ENCODE peak calls at places on chromosomes 6 and 20, in five cellular contexts. G is fibroblast of mammary gland, O is skeletal muscle cell, R is IMR-90, E is brain microvascular endothelial cell. X is an unnamed sample.

GRCh38 chr6:69265706-69266105 is 531.1 kb downstream of the LMBRD1 start:
- DNase-seq in O (no peak), E (no peak), R (no peak), G (no peak), X (no peak)

GRCh38 chr20:1684872-1685271 is 27.3 kb upstream of the SIRPG start:
- DNase-seq in O (no peak), R (no peak), E (no peak), G (no peak), X (no peak)

GRCh38 chr6:24909281-24910216 is 26.2 kb downstream of the RIPOR2 start:
- DNase-seq in E (no peak), G (no peak), R (no peak), O (no peak), X (no peak)

GRCh38 chr20:20395856-20396600 is 28.1 kb downstream of the INSM1 start:
- DNase-seq in O (no peak), G (no peak), R (no peak), E (no peak), X (no peak)

GRCh38 chr20:32609371-32609773 is 24.2 kb upstream of the NOL4L start:
- DNase-seq in G (no peak), O (no peak), R (no peak), E (no peak), X (no peak)

GRCh38 chr6:15184441-15184861 is 61.4 kb upstream of the JARID2 start:
- DNase-seq in G (no peak), O (no peak), E (no peak), R (no peak), X (no peak)

GRCh38 chr6:141153563-141153962 is 979.2 kb upstream of the GJE1 start:
- DNase-seq in O (no peak), R (no peak), E (no peak), G (no peak), X (no peak)

GRCh38 chr20:53707341-53708102 is 113.9 kb upstream of the ZNF217 start:
- DNase-seq in E (peak; percentile 15), O (peak; percentile 32), G (peak; percentile 71), R (peak; percentile 66), X (no peak)

GRCh38 chr6:117624869-117625481 is 22.7 kb upstream of the GOPC start:
- DNase-seq in E (no peak), O (no peak), R (no peak), G (peak; percentile 14), X (no peak)

GRCh38 chr6:107532707-107533106 is 42.8 kb downstream of the SOBP start:
- DNase-seq in R (no peak), E (no peak), G (no peak), O (no peak), X (no peak)

GRCh38 chr6:158560787-158561246 is 926 bp downstream of the TMEM181 start:
- DNase-seq in O (no peak), R (no peak), G (no peak), E (no peak), X (peak; percentile 54)

GRCh38 chr20:62069741-62070216 is 4.1 kb upstream of the TAF4 start:
- DNase-seq in G (peak; percentile 89), O (peak; percentile 51), R (peak; percentile 70), E (peak; percentile 31), X (no peak)

GRCh38 chr6:10269814-10270472 is 144.9 kb downstream of the TFAP2A start:
- DNase-seq in R (no peak), E (no peak), O (no peak), G (no peak), X (no peak)

GRCh38 chr6:146887447-146888077 is 288.8 kb downstream of the ADGB start:
- DNase-seq in G (peak; percentile 56), E (no peak), O (peak; percentile 44), R (peak; percentile 33), X (no peak)

GRCh38 chr6:10030942-10031537 is 383.8 kb downstream of the TFAP2A start:
- DNase-seq in E (no peak), R (no peak), O (no peak), G (no peak), X (no peak)

GRCh38 chr6:34146801-34147592 is 1.1 kb upstream of the GRM4 start:
- DNase-seq in R (peak; percentile 7), O (no peak), G (peak; percentile 54), E (no peak), X (no peak)

GRCh38 chr6:15751721-15752350 is 89.0 kb upstream of the DTNBP1 start:
- DNase-seq in O (no peak), E (no peak), R (no peak), G (no peak), X (no peak)

GRCh38 chr6:97032950-97033349 is 108.4 kb downstream of the KLHL32 start:
- DNase-seq in O (no peak), R (no peak), E (no peak), G (no peak), X (no peak)

GRCh38 chr20:38355161-38356012 is 9.1 kb downstream of the LBP start:
- DNase-seq in G (no peak), E (no peak), R (no peak), O (no peak), X (no peak)

GRCh38 chr20:50098259-50098658 is 14.7 kb downstream of the UBE2V1 start:
- DNase-seq in R (no peak), O (no peak), E (no peak), G (no peak), X (no peak)

GRCh38 chr6:169070506-169071176 is 183.0 kb downstream of the THBS2 start:
- DNase-seq in R (peak; percentile 100), E (peak; percentile 100), G (peak; percentile 100), O (peak; percentile 99), X (peak; percentile 37)

GRCh38 chr20:41580384-41580783 is 37.8 kb downstream of the CHD6 start:
- DNase-seq in G (no peak), E (no peak), O (no peak), R (no peak), X (no peak)

GRCh38 chr20:19947611-19948264 is 69.4 kb upstream of the NAA20 start:
- DNase-seq in R (peak; percentile 97), E (peak; percentile 75), G (peak; percentile 66), O (peak; percentile 11), X (peak; percentile 50)

GRCh38 chr6:135935951-135936601 is 84.6 kb downstream of the PDE7B start:
- DNase-seq in G (peak; percentile 85), R (peak; percentile 75), O (peak; percentile 82), E (peak; percentile 78), X (no peak)

GRCh38 chr6:144820270-144820669 is 535.1 kb downstream of the UTRN start:
- DNase-seq in R (peak; percentile 40), E (no peak), O (no peak), G (no peak), X (no peak)

GRCh38 chr20:3349786-3350185 is 57.7 kb downstream of the DNAAF9 start:
- DNase-seq in R (no peak), O (no peak), G (no peak), E (no peak), X (no peak)
- H3K4me3 ChIP-seq in R (no peak overlapping the region), O (no peak overlapping the region), G (no peak overlapping the region), E (no peak overlapping the region), X (no peak overlapping the region)

GRCh38 chr6:85674604-85675003 is 31.9 kb upstream of the SYNCRIP start:
- DNase-seq in R (no peak), E (no peak), O (no peak), G (peak; percentile 21), X (no peak)
- H3K4me3 ChIP-seq in R (no peak overlapping the region), E (no peak overlapping the region), O (no peak overlapping the region), G (no peak overlapping the region), X (no peak overlapping the region)

DNA sequence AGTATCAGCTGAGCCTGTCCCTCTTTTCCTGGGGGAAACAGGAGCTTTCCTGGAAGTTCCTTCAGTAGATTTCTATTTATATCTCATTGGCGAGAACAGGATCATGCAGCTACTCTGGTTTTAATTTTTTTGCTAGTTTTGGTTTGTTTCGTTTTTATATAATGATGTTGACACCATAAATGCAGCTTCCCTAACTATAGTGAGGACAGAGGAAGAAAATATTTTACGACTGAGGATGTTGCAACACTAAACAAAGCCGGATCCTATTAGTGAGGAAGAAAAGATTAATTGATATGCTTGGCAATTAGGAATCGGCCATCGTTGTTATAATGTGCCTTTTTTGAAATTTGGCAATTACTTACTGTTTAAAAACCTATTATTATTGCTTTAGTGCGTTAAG is 16.6 kb downstream of the KDM1B start:
- DNase-seq in G (no peak), O (no peak), R (no peak), E (no peak), X (no peak)
- H3K4me3 ChIP-seq in G (no peak overlapping the region), O (no peak overlapping the region), R (no peak overlapping the region), E (no peak overlapping the region), X (no peak overlapping the region)

DNA sequence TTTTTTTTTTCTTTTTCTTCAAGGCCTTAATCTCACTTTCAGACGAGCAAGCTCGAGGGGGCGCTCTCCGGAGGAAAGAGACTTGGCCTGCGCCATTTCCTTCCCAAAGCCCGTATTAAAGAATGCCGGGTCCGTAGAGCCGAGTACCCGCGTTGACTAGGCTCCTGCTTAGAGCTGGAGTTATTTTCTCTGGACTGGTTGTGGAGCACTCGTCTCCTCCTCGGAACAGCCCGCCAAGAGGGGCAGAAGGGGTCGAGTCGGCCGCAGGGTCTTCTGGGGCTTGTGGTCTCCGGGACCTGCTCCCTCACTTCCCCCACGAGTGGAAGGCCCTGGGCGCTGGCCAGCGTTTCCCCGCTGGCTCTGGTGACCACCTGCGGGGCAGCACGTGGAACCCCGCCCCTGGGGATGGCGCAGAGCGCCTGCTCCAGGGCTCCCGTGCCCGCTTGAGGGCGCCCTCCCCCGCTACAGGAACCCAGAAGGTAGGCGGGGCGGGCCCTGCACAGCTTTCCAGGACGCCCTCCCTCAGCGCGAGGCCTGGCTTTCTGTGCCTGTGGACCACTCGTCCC is 2.7 kb upstream of the MEI4 start:
- DNase-seq in E (no peak), R (no peak), O (no peak), G (no peak), X (no peak)
- H3K4me3 ChIP-seq in E (peak overlapping the region; percentile 33), R (no peak overlapping the region), O (no peak overlapping the region), G (no peak overlapping the region), X (no peak overlapping the region)

GRCh38 chr6:50819906-50820589 is 1.4 kb downstream of the TFAP2B start:
- DNase-seq in R (no peak), G (no peak), O (no peak), E (no peak), X (no peak)
- H3K4me3 ChIP-seq in R (no peak overlapping the region), G (no peak overlapping the region), O (no peak overlapping the region), E (peak overlapping the region; percentile 26), X (peak overlapping the region; percentile 28)

DNA sequence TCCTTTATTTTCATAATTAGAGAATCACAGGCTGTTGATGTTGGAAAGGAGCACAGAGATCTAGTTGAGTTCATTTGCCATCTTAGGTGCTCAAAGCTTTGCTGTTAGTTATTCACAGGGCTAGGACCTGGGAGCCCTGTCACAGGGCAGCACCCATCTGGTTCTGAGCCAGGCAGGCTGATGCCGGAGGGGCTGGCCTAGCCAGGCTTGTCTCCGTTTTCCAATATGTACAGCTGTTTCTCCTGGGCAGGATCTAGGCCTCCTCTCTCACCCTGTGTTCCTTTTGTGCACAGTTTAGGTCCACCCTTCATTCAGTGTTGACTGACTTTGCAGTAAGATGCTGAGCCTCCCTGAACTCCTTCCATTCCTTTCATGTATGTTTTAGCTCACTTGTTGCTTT is 33.4 kb downstream of the LRRC1 start:
- DNase-seq in R (no peak), G (no peak), O (no peak), E (no peak), X (no peak)
- H3K4me3 ChIP-seq in R (no peak overlapping the region), G (no peak overlapping the region), O (no peak overlapping the region), E (no peak overlapping the region), X (no peak overlapping the region)

DNA sequence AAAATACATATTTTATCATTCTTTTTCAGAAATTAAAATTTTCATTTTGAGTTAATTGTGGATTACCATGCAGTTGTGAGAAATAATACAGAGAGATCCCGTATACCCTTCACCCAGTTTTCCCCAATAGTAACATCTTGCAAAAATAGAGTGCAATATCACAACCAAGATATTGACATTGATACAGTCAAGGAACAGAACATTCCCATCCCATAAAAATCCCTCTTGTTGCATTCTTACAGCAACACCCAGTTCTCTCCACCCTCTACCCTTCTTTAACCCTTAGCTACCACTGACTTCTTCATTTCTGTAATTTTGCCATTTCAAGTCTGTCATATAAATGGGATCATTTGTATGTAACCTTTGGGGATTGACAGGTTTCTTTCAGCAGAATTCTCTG is 6.9 kb upstream of the AKAP12 start:
- DNase-seq in G (no peak), R (no peak), O (no peak), E (no peak), X (no peak)
- H3K4me3 ChIP-seq in G (no peak overlapping the region), R (no peak overlapping the region), O (no peak overlapping the region), E (no peak overlapping the region), X (no peak overlapping the region)